ENCODE peak calls at places on chromosome 7, in seven cellular contexts. One of them, this sample, is unnamed.

GRCh38 chr7:16849295-16850148 is 32.3 kb downstream of the AGR3 start:
- DNase-seq in stimulated activated naive CD8-positive, alpha-beta T cell treated with anti-CD3 and anti-CD28 coated beads, Interleukin-15, Interleukin-2, amounts not matched to agents 100 U/mL and 50 U/mL, for 24 hours: no peak
- DNase-seq in adrenal gland: no peak
- DNase-seq in pulmonary artery endothelial cell: no peak
- DNase-seq in stimulated activated CD4-positive, alpha-beta T cell treated with anti-CD3 and anti-CD28 coated beads, Interleukin-4, amount 100 ng/mL, for 48 hours: no peak
- DNase-seq in left colon: no peak
- DNase-seq in Kasumi-1: no peak
- DNase-seq in this sample: no peak

GRCh38 chr7:44540592-44541027 is 520 bp downstream of the NPC1L1 start:
- DNase-seq in Kasumi-1: no peak
- DNase-seq in pulmonary artery endothelial cell: no peak
- DNase-seq in left colon: no peak
- DNase-seq in stimulated activated CD4-positive, alpha-beta T cell treated with anti-CD3 and anti-CD28 coated beads, Interleukin-4, amount 100 ng/mL, for 48 hours: no peak
- DNase-seq in stimulated activated naive CD8-positive, alpha-beta T cell treated with anti-CD3 and anti-CD28 coated beads, Interleukin-15, Interleukin-2, amounts not matched to agents 100 U/mL and 50 U/mL, for 24 hours: no peak
- DNase-seq in adrenal gland: no peak
- DNase-seq in this sample: no peak

GRCh38 chr7:8591289-8591688 is 157.9 kb downstream of the NXPH1 start:
- DNase-seq in left colon: no peak
- DNase-seq in stimulated activated naive CD8-positive, alpha-beta T cell treated with anti-CD3 and anti-CD28 coated beads, Interleukin-15, Interleukin-2, amounts not matched to agents 100 U/mL and 50 U/mL, for 24 hours: no peak
- DNase-seq in stimulated activated CD4-positive, alpha-beta T cell treated with anti-CD3 and anti-CD28 coated beads, Interleukin-4, amount 100 ng/mL, for 48 hours: no peak
- DNase-seq in Kasumi-1: no peak
- DNase-seq in adrenal gland: no peak
- DNase-seq in pulmonary artery endothelial cell: no peak
- DNase-seq in this sample: no peak

GRCh38 chr7:39651262-39651661 is 27.9 kb downstream of the RALA start:
- DNase-seq in adrenal gland: no peak
- DNase-seq in stimulated activated CD4-positive, alpha-beta T cell treated with anti-CD3 and anti-CD28 coated beads, Interleukin-4, amount 100 ng/mL, for 48 hours: no peak
- DNase-seq in Kasumi-1: no peak
- DNase-seq in left colon: no peak
- DNase-seq in pulmonary artery endothelial cell: no peak
- DNase-seq in stimulated activated naive CD8-positive, alpha-beta T cell treated with anti-CD3 and anti-CD28 coated beads, Interleukin-15, Interleukin-2, amounts not matched to agents 100 U/mL and 50 U/mL, for 24 hours: no peak
- DNase-seq in this sample: no peak

GRCh38 chr7:137980308-137980707 is 21.6 kb downstream of the CREB3L2 start:
- DNase-seq in pulmonary artery endothelial cell: no peak
- DNase-seq in stimulated activated naive CD8-positive, alpha-beta T cell treated with anti-CD3 and anti-CD28 coated beads, Interleukin-15, Interleukin-2, amounts not matched to agents 100 U/mL and 50 U/mL, for 24 hours: no peak
- DNase-seq in stimulated activated CD4-positive, alpha-beta T cell treated with anti-CD3 and anti-CD28 coated beads, Interleukin-4, amount 100 ng/mL, for 48 hours: no peak
- DNase-seq in left colon: no peak
- DNase-seq in Kasumi-1: no peak
- DNase-seq in adrenal gland: no peak
- DNase-seq in this sample: no peak

GRCh38 chr7:127886248-127886647 is 145.0 kb downstream of the LRRC4 start:
- DNase-seq in Kasumi-1: no peak
- DNase-seq in stimulated activated naive CD8-positive, alpha-beta T cell treated with anti-CD3 and anti-CD28 coated beads, Interleukin-15, Interleukin-2, amounts not matched to agents 100 U/mL and 50 U/mL, for 24 hours: no peak
- DNase-seq in stimulated activated CD4-positive, alpha-beta T cell treated with anti-CD3 and anti-CD28 coated beads, Interleukin-4, amount 100 ng/mL, for 48 hours: no peak
- DNase-seq in adrenal gland: no peak
- DNase-seq in left colon: no peak
- DNase-seq in pulmonary artery endothelial cell: no peak
- DNase-seq in this sample: no peak

GRCh38 chr7:151397026-151397425 is 12.8 kb downstream of the WDR86 start:
- DNase-seq in adrenal gland: no peak
- DNase-seq in stimulated activated CD4-positive, alpha-beta T cell treated with anti-CD3 and anti-CD28 coated beads, Interleukin-4, amount 100 ng/mL, for 48 hours: no peak
- DNase-seq in left colon: no peak
- DNase-seq in pulmonary artery endothelial cell: no peak
- DNase-seq in Kasumi-1: no peak
- DNase-seq in stimulated activated naive CD8-positive, alpha-beta T cell treated with anti-CD3 and anti-CD28 coated beads, Interleukin-15, Interleukin-2, amounts not matched to agents 100 U/mL and 50 U/mL, for 24 hours: no peak
- DNase-seq in this sample: no peak

GRCh38 chr7:23012186-23012585 is 1.7 kb downstream of the HYCC1 start:
- DNase-seq in Kasumi-1: no peak
- DNase-seq in stimulated activated naive CD8-positive, alpha-beta T cell treated with anti-CD3 and anti-CD28 coated beads, Interleukin-15, Interleukin-2, amounts not matched to agents 100 U/mL and 50 U/mL, for 24 hours: no peak
- DNase-seq in stimulated activated CD4-positive, alpha-beta T cell treated with anti-CD3 and anti-CD28 coated beads, Interleukin-4, amount 100 ng/mL, for 48 hours: no peak
- DNase-seq in adrenal gland: no peak
- DNase-seq in pulmonary artery endothelial cell: no peak
- DNase-seq in left colon: no peak
- DNase-seq in this sample: no peak

GRCh38 chr7:127177156-127177555 is 75.6 kb downstream of the GRM8 start:
- DNase-seq in pulmonary artery endothelial cell: no peak
- DNase-seq in adrenal gland: no peak
- DNase-seq in left colon: no peak
- DNase-seq in Kasumi-1: no peak
- DNase-seq in stimulated activated naive CD8-positive, alpha-beta T cell treated with anti-CD3 and anti-CD28 coated beads, Interleukin-15, Interleukin-2, amounts not matched to agents 100 U/mL and 50 U/mL, for 24 hours: no peak
- DNase-seq in stimulated activated CD4-positive, alpha-beta T cell treated with anti-CD3 and anti-CD28 coated beads, Interleukin-4, amount 100 ng/mL, for 48 hours: no peak
- DNase-seq in this sample: no peak

GRCh38 chr7:48424731-48425130 is 253.5 kb downstream of the ABCA13 start:
- DNase-seq in stimulated activated CD4-positive, alpha-beta T cell treated with anti-CD3 and anti-CD28 coated beads, Interleukin-4, amount 100 ng/mL, for 48 hours: no peak
- DNase-seq in pulmonary artery endothelial cell: no peak
- DNase-seq in left colon: no peak
- DNase-seq in adrenal gland: no peak
- DNase-seq in Kasumi-1: peak; percentile 51
- DNase-seq in stimulated activated naive CD8-positive, alpha-beta T cell treated with anti-CD3 and anti-CD28 coated beads, Interleukin-15, Interleukin-2, amounts not matched to agents 100 U/mL and 50 U/mL, for 24 hours: no peak
- DNase-seq in this sample: no peak

GRCh38 chr7:131104611-131105293 is 222.9 kb upstream of the MKLN1 start:
- DNase-seq in adrenal gland: no peak
- DNase-seq in left colon: no peak
- DNase-seq in Kasumi-1: no peak
- DNase-seq in pulmonary artery endothelial cell: no peak
- DNase-seq in stimulated activated CD4-positive, alpha-beta T cell treated with anti-CD3 and anti-CD28 coated beads, Interleukin-4, amount 100 ng/mL, for 48 hours: no peak
- DNase-seq in stimulated activated naive CD8-positive, alpha-beta T cell treated with anti-CD3 and anti-CD28 coated beads, Interleukin-15, Interleukin-2, amounts not matched to agents 100 U/mL and 50 U/mL, for 24 hours: no peak
- DNase-seq in this sample: no peak

GRCh38 chr7:156947120-156947843 is 2.2 kb upstream of the NOM1 start:
- DNase-seq in pulmonary artery endothelial cell: no peak
- DNase-seq in Kasumi-1: no peak
- DNase-seq in stimulated activated naive CD8-positive, alpha-beta T cell treated with anti-CD3 and anti-CD28 coated beads, Interleukin-15, Interleukin-2, amounts not matched to agents 100 U/mL and 50 U/mL, for 24 hours: no peak
- DNase-seq in adrenal gland: no peak
- DNase-seq in left colon: no peak
- DNase-seq in stimulated activated CD4-positive, alpha-beta T cell treated with anti-CD3 and anti-CD28 coated beads, Interleukin-4, amount 100 ng/mL, for 48 hours: no peak
- DNase-seq in this sample: no peak

GRCh38 chr7:7136423-7136822 is 45.9 kb upstream of the C1GALT1 start:
- DNase-seq in Kasumi-1: no peak
- DNase-seq in left colon: no peak
- DNase-seq in stimulated activated naive CD8-positive, alpha-beta T cell treated with anti-CD3 and anti-CD28 coated beads, Interleukin-15, Interleukin-2, amounts not matched to agents 100 U/mL and 50 U/mL, for 24 hours: no peak
- DNase-seq in adrenal gland: no peak
- DNase-seq in pulmonary artery endothelial cell: no peak
- DNase-seq in stimulated activated CD4-positive, alpha-beta T cell treated with anti-CD3 and anti-CD28 coated beads, Interleukin-4, amount 100 ng/mL, for 48 hours: no peak
- DNase-seq in this sample: no peak

This sample was measured in left lung.